ENCODE peak calls at places on chromosomes 2 and 18, in five cellular contexts. G is breast epithelium, W is gastrocnemius medialis, C is AG04450, I is endothelial cell of umbilical vein. M is an unnamed sample.
A peak's percentile ranks its signal among the peaks of the same experiment; 100 is the strongest.

GRCh38 chr2:70084973-70085710 is 2.1 kb upstream of the PCBP1 start:
- DNase-seq in G (no peak), W (peak; percentile 64), C (no peak), I (no peak), M (no peak)

GRCh38 chr2:234493117-234493516 is 3.8 kb downstream of the ARL4C start:
- DNase-seq in G (no peak), W (no peak), C (no peak), I (no peak), M (no peak)

GRCh38 chr2:64654063-64654811 is 524 bp upstream of the SERTAD2 start:
- DNase-seq in G (peak; percentile 74), W (peak; percentile 59), C (peak; percentile 44), I (peak; percentile 77), M (peak; percentile 70)

GRCh38 chr18:70376137-70376913 is 87.5 kb downstream of the SOCS6 start:
- DNase-seq in G (no peak), W (no peak), C (no peak), I (no peak), M (no peak)

GRCh38 chr2:8003462-8004075 is 678.3 kb upstream of the ID2 start:
- DNase-seq in G (no peak), W (peak; percentile 53), C (no peak), I (no peak), M (peak; percentile 77)

GRCh38 chr2:226198956-226199355 is 600.7 kb downstream of the IRS1 start:
- DNase-seq in G (no peak), W (no peak), C (no peak), I (no peak), M (no peak)

GRCh38 chr18:57807336-57808117 is 4.4 kb upstream of the ATP8B1 start:
- DNase-seq in G (no peak), W (no peak), C (no peak), I (peak; percentile 88), M (peak; percentile 81)

GRCh38 chr18:6251084-6251483 is 163.6 kb downstream of the L3MBTL4 start:
- DNase-seq in G (no peak), W (no peak), C (no peak), I (no peak), M (no peak)

DNA sequence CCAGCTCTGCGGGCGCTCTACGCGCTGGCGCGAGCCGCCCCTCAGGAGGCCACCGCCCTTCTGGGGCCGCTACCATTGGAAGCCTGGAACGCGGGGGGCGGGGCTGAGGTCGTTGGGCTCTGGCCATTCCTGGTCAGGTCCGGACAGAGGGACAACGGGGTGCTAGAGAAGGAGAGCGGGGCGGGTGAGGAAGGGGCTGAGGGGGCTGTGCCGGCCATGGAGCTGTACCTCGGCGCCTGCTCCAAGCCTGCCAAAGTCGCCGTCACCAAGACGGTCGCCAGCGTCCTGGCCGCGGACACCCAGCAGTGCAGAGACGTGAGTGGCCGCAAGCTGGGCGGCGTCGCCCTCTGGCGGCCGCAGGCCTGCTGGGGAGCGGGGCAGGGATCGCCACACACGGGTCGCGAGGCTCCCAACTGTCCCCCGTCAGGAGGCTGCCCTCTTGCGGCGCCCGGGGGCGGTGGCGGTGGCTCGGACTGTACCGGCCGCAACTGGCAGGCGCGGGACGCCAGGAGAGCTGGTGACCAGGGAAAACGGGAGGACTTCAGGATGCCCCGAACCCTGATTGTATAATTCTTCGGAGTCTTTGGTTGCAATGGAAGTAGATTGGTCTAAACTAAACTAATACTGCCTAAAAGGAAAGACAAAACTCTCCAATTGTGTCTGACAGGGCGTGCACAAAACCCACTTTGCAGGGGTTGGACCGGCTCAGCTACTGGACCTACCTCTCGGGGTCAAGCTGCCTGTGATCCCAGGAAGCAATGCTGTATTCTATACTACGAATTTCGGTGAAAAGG is at the start of gene FSIP2:
- DNase-seq in G (peak; percentile 62), W (no peak), C (no peak), I (peak; percentile 84), M (peak; percentile 64)
- TF ChIP-seq CTCF in G (peak; percentile 10), W (no peak), C (peak; percentile 60), I (peak; percentile 100), M (peak; percentile 63)

GRCh38 chr18:12939161-12939560 is 8.7 kb upstream of the SEH1L start:
- DNase-seq in G (no peak), W (no peak), C (no peak), I (no peak), M (no peak)
- H3K4me3 ChIP-seq in G (no peak overlapping the region), W (no peak overlapping the region), C (no peak overlapping the region), I (no peak overlapping the region), M (no peak overlapping the region)

GRCh38 chr2:138087761-138088602 is 123.7 kb downstream of the HNMT start:
- DNase-seq in G (no peak), W (no peak), C (no peak), I (no peak), M (no peak)

GRCh38 chr2:138094031-138094430 is 129.8 kb downstream of the HNMT start:
- DNase-seq in G (no peak), W (no peak), C (no peak), I (no peak), M (no peak)

GRCh38 chr2:138086556-138086955 is 122.3 kb downstream of the HNMT start:
- DNase-seq in G (no peak), W (no peak), C (no peak), I (no peak), M (peak; percentile 23)

GRCh38 chr2:138093455-138093854 is 129.2 kb downstream of the HNMT start:
- DNase-seq in G (no peak), W (no peak), C (no peak), I (no peak), M (no peak)

GRCh38 chr2:138090330-138090729 is 126.1 kb downstream of the HNMT start:
- DNase-seq in G (no peak), W (no peak), C (no peak), I (peak; percentile 76), M (peak; percentile 65)
- TF ChIP-seq CTCF in G (no peak), W (no peak), C (peak; percentile 90), I (peak; percentile 70), M (peak; percentile 92)

GRCh38 chr2:85811850-85812735 is 58.3 kb downstream of the ATOH8 start:
- DNase-seq in G (no peak), W (no peak), C (no peak), I (no peak), M (no peak)

GRCh38 chr2:85811173-85811849 is 57.5 kb downstream of the ATOH8 start:
- DNase-seq in G (no peak), W (no peak), C (no peak), I (peak; percentile 13), M (peak; percentile 62)

GRCh38 chr2:85807756-85808155 is 54.0 kb downstream of the ATOH8 start:
- DNase-seq in G (no peak), W (no peak), C (no peak), I (no peak), M (no peak)

GRCh38 chr2:85813211-85813977 is 59.6 kb downstream of the ATOH8 start:
- DNase-seq in G (no peak), W (no peak), C (no peak), I (no peak), M (no peak)

DNA sequence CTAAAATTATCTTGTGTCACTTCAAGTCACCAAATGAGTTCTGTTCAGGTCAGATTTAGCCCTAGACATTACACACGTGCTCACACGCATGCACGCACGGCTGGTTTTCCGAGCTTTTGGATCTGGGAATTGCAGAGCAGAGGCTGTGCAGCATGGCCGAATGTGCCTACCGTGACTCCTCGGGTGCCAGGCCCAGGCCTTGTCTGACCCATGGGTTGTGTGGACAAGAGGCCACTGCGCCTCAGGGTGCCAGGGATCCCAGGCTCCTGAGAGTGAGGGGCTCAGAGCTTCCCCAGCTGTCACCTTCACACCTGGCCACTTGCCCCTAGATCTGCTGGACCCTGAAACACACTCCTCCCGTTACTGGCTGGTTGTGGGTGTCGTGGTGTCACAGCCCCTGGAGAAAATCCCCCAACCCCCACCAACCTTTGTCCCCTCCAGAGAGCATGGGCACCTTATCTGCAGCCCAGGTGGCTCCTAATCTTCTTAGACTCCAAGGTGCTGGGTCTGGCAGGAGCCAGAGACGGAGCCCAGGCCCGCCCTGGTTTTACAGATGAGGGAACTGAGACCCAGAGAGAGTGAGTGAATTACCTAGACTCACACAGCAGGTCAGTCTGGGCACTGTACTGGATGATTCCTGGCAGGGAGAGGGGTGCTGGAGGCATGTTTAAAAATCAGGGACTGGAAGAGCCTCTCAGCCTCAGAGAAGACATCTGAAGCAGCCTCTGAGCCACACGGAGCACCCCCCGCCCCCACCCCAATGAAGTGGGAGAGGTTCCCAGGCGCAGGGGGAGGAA is 56.8 kb downstream of the ATOH8 start:
- DNase-seq in G (no peak), W (no peak), C (no peak), I (no peak), M (no peak)
- H3K4me3 ChIP-seq in G (peak overlapping the region; percentile 50), W (no peak overlapping the region), C (no peak overlapping the region), I (no peak overlapping the region), M (no peak overlapping the region)

GRCh38 chr2:106581755-106582430 is 94.7 kb downstream of the CD8B2 start:
- DNase-seq in G (no peak), W (no peak), C (no peak), I (no peak), M (peak; percentile 69)

GRCh38 chr2:106584304-106584954 is 97.3 kb downstream of the CD8B2 start:
- DNase-seq in G (no peak), W (no peak), C (no peak), I (no peak), M (no peak)

GRCh38 chr2:106581276-106581675 is 94.1 kb downstream of the CD8B2 start:
- DNase-seq in G (no peak), W (no peak), C (no peak), I (no peak), M (no peak)

GRCh38 chr2:106580241-106580640 is 93.1 kb downstream of the CD8B2 start:
- DNase-seq in G (no peak), W (no peak), C (no peak), I (no peak), M (no peak)

DNA sequence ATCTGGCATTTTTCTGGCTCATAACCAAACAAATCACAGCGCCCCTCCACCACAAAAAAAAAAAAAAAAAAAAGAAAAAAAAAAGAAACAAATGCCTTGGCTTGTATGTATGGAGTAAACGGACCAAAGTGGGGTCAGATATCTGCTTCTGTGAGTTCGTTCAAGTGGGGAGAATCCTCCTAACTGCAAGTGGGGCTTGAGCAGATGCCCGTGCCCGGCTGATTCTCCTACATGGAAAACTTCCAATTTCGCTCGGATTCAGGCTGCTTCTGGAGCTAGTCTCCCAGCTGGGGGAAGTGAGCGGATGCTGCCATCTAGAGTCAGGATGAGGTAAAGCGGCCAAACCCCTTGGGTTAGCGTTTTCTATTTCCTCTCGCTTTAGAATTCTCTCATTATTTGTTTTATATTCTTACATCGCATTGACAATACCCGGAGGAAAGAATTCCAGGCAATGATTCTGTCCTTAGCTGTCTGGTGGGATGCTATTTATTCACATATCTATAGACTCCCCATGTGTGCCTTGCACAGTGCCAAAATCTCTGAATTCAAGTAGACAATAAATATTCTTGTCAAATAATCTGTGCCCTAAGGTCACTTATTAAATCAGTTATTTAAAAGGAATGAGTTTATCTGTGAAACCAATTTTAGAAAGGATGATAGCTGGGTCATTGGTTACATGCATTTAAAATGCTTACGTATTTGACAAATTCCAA is 95.4 kb downstream of the CD8B2 start:
- DNase-seq in G (peak; percentile 68), W (peak; percentile 56), C (peak; percentile 58), I (peak; percentile 74), M (peak; percentile 82)
- TF ChIP-seq CTCF in G (no peak), W (peak; percentile 60), C (peak; percentile 94), I (peak; percentile 88), M (peak; percentile 98)

GRCh38 chr18:33536904-33537303 is 41.1 kb upstream of the ASXL3 start:
- DNase-seq in G (no peak), W (no peak), C (no peak), I (no peak), M (no peak)
- H3K4me3 ChIP-seq in G (no peak overlapping the region), W (no peak overlapping the region), C (no peak overlapping the region), I (no peak overlapping the region), M (no peak overlapping the region)